ENCODE peak calls at places on chromosomes 7 and 10, in five cellular contexts. One of them, this sample, is unnamed.

GRCh38 chr7:149385195-149385955 is 75.5 kb downstream of the ZNF777 start:
- DNase-seq in suprapubic skin: no peak
- DNase-seq in A673: peak; percentile 50
- DNase-seq in sigmoid colon: no peak
- DNase-seq in AG04450: no peak
- DNase-seq in this sample: no peak

GRCh38 chr7:17132726-17133125 is 165.7 kb upstream of the AHR start:
- DNase-seq in A673: peak; percentile 37
- DNase-seq in sigmoid colon: no peak
- DNase-seq in AG04450: no peak
- DNase-seq in suprapubic skin: no peak
- DNase-seq in this sample: no peak

GRCh38 chr7:50679218-50680007 is 103.3 kb downstream of the GRB10 start:
- DNase-seq in AG04450: no peak
- DNase-seq in sigmoid colon: no peak
- DNase-seq in suprapubic skin: no peak
- DNase-seq in A673: peak; percentile 55
- DNase-seq in this sample: no peak

GRCh38 chr7:105769951-105770628 is 106.3 kb downstream of the ATXN7L1 start:
- DNase-seq in AG04450: no peak
- DNase-seq in A673: peak; percentile 76
- DNase-seq in sigmoid colon: peak; percentile 66
- DNase-seq in suprapubic skin: no peak
- DNase-seq in this sample: no peak

GRCh38 chr10:114822771-114823463 is 1.3 kb downstream of the FHIP2A start:
- DNase-seq in suprapubic skin: no peak
- DNase-seq in sigmoid colon: no peak
- DNase-seq in A673: peak; percentile 6
- DNase-seq in AG04450: no peak
- DNase-seq in this sample: no peak

GRCh38 chr10:14569274-14570060 is 205.2 kb downstream of the FAM107B start:
- DNase-seq in suprapubic skin: no peak
- DNase-seq in A673: no peak
- DNase-seq in sigmoid colon: no peak
- DNase-seq in AG04450: no peak
- DNase-seq in this sample: no peak

GRCh38 chr10:100562806-100563293 is 27.1 kb downstream of the HIF1AN start:
- DNase-seq in AG04450: no peak
- DNase-seq in sigmoid colon: no peak
- DNase-seq in suprapubic skin: no peak
- DNase-seq in A673: peak; percentile 81
- DNase-seq in this sample: no peak

GRCh38 chr7:129774359-129774758 is 162.8 kb downstream of the NRF1 start:
- DNase-seq in sigmoid colon: no peak
- DNase-seq in A673: no peak
- DNase-seq in AG04450: no peak
- DNase-seq in suprapubic skin: no peak
- DNase-seq in this sample: no peak

GRCh38 chr7:77330169-77330882 is 85.8 kb downstream of the GSAP start:
- DNase-seq in AG04450: no peak
- DNase-seq in suprapubic skin: no peak
- DNase-seq in A673: peak; percentile 97
- DNase-seq in sigmoid colon: no peak
- DNase-seq in this sample: no peak

GRCh38 chr7:149799397-149800168 is 26.2 kb upstream of the ZNF467 start:
- DNase-seq in sigmoid colon: no peak
- DNase-seq in AG04450: no peak
- DNase-seq in A673: peak; percentile 17
- DNase-seq in suprapubic skin: no peak
- DNase-seq in this sample: no peak

DNA sequence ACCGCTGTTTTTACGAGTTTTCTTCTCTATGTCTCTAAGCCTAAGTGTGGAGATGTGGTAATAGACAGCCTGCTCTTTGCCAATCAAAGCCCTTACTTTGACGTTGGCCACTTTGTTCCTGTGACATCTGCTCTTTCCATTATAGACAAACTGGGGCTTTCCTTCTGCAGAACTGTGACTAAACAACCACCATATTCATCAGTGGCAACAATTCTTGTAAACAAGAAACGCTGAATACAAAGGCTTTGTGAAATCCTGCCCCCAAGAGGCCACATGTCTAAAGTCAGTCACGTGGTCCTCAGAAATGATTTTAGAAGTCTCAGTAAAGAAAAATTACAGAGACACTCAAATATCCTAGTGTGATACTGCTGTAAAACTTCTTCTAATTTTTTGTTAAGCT is 59.6 kb upstream of the CAPZA2 start:
- DNase-seq in AG04450: no peak
- DNase-seq in sigmoid colon: no peak
- DNase-seq in A673: peak; percentile 89
- DNase-seq in suprapubic skin: no peak
- DNase-seq in this sample: no peak
- H3K27ac ChIP-seq in AG04450: no peak overlapping the region
- H3K27ac ChIP-seq in sigmoid colon: peak overlapping the region; percentile 64
- H3K27ac ChIP-seq in A673: peak overlapping the region; percentile 56
- H3K27ac ChIP-seq in suprapubic skin: no peak overlapping the region
- H3K27ac ChIP-seq in this sample: peak overlapping the region; percentile 26

GRCh38 chr10:34156781-34157425 is 658.2 kb downstream of the PARD3 start:
- DNase-seq in suprapubic skin: no peak
- DNase-seq in sigmoid colon: no peak
- DNase-seq in A673: no peak
- DNase-seq in AG04450: peak; percentile 21
- DNase-seq in this sample: no peak
- TF ChIP-seq CTCF in suprapubic skin: no peak
- TF ChIP-seq CTCF in sigmoid colon: no peak
- TF ChIP-seq CTCF in A673: no peak
- TF ChIP-seq CTCF in AG04450: peak; percentile 44
- TF ChIP-seq CTCF in this sample: no peak

GRCh38 chr10:124151466-124152095 is 58.2 kb upstream of the CHST15 start:
- DNase-seq in sigmoid colon: peak; percentile 49
- DNase-seq in AG04450: no peak
- DNase-seq in A673: no peak
- DNase-seq in suprapubic skin: no peak
- DNase-seq in this sample: no peak
- H3K27ac ChIP-seq in sigmoid colon: peak overlapping the region; percentile 77
- H3K27ac ChIP-seq in AG04450: no peak overlapping the region
- H3K27ac ChIP-seq in A673: peak overlapping the region; percentile 71
- H3K27ac ChIP-seq in suprapubic skin: no peak overlapping the region
- H3K27ac ChIP-seq in this sample: peak overlapping the region; percentile 88

GRCh38 chr10:55397777-55398176 is 596.7 kb upstream of the PCDH15 start:
- DNase-seq in sigmoid colon: no peak
- DNase-seq in AG04450: no peak
- DNase-seq in suprapubic skin: no peak
- DNase-seq in A673: no peak
- DNase-seq in this sample: no peak
- TF ChIP-seq CTCF in sigmoid colon: no peak
- TF ChIP-seq CTCF in AG04450: no peak
- TF ChIP-seq CTCF in suprapubic skin: no peak
- TF ChIP-seq CTCF in A673: no peak
- TF ChIP-seq CTCF in this sample: no peak

GRCh38 chr7:42914726-42915045 is 2.8 kb upstream of the C7orf25 start:
- DNase-seq in suprapubic skin: no peak
- DNase-seq in sigmoid colon: no peak
- DNase-seq in AG04450: no peak
- DNase-seq in A673: no peak
- DNase-seq in this sample: no peak

GRCh38 chr7:42915356-42915755 is 3.5 kb upstream of the C7orf25 start:
- DNase-seq in AG04450: no peak
- DNase-seq in sigmoid colon: no peak
- DNase-seq in suprapubic skin: no peak
- DNase-seq in A673: no peak
- DNase-seq in this sample: no peak

GRCh38 chr7:42913591-42913990 is 1.7 kb upstream of the C7orf25 start:
- DNase-seq in A673: no peak
- DNase-seq in suprapubic skin: no peak
- DNase-seq in sigmoid colon: no peak
- DNase-seq in AG04450: no peak
- DNase-seq in this sample: no peak

GRCh38 chr7:42911482-42912447 is at the start of gene C7orf25:
- DNase-seq in suprapubic skin: peak; percentile 98
- DNase-seq in A673: peak; percentile 98
- DNase-seq in sigmoid colon: peak; percentile 98
- DNase-seq in AG04450: peak; percentile 76
- DNase-seq in this sample: peak; percentile 98

DNA sequence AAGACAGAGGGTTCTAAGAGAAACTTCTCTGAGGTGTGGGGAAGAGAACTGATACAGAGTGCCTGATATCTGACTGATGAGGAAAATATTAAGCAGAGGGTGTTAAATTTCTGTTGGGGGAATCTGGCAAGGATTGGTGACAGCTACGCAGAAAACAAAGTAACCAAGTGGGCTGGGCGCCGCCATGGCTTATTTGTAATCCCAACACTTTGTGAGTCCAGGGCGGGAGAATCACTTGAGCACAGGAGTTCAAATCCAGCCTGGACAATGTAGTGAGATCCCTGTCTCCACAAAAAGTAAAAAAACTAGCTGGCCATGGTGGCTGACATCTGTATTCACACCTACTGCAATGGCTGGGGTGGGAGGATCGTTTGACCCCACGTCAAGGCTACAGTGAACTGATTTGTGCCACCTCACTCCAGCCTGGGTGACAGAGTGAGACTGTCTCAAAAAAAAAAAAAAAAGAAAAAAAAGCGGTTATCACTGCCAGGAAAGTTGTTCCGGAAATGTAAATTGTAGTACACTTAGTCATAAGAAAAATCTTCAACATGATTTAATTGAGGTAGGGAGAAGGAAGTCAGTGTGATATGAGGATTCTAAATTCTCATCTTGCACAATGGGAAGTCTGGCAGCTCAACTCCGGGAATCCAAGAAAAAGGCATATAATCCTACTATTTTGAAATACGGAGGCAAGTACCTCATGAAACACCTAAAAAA is 2.3 kb upstream of the C7orf25 start:
- DNase-seq in sigmoid colon: no peak
- DNase-seq in suprapubic skin: no peak
- DNase-seq in AG04450: no peak
- DNase-seq in A673: peak; percentile 41
- DNase-seq in this sample: no peak
- H3K27ac ChIP-seq in sigmoid colon: peak overlapping the region; percentile 10
- H3K27ac ChIP-seq in suprapubic skin: no peak overlapping the region
- H3K27ac ChIP-seq in AG04450: no peak overlapping the region
- H3K27ac ChIP-seq in A673: peak overlapping the region; percentile 35
- H3K27ac ChIP-seq in this sample: peak overlapping the region; percentile 29

This sample was measured in coronary artery.